ENCODE peak calls at places on chromosome 2, in seven cellular contexts. C is glomerular endothelial cell; R is HFFc6; J is activated T-helper 1 cell treated with anti-CD3 and anti-CD28 coated beads, Interleukin-2, amount 50 U/mL, for 16 hours; Z is nucleus accumbens; W is activated T-cell treated with anti-CD3 and anti-CD28 coated beads for 1 hour; K is thoracic aorta. S is an unnamed sample.

GRCh38 chr2:103153580-103153979 is 391.7 kb downstream of the TMEM182 start:
- DNase-seq in J (no peak), W (no peak), R (no peak), Z (no peak), C (no peak), K (no peak), S (no peak)

GRCh38 chr2:11017921-11018320 is 106.2 kb downstream of the KCNF1 start:
- DNase-seq in C (no peak), J (no peak), Z (no peak), R (no peak), W (no peak), K (no peak), S (no peak)

GRCh38 chr2:71526975-71527374 is 73.6 kb downstream of the DYSF start:
- DNase-seq in W (no peak), K (no peak), J (no peak), Z (no peak), R (no peak), C (no peak), S (no peak)

GRCh38 chr2:20939786-20940480 is 103.9 kb downstream of the APOB start:
- DNase-seq in K (no peak), C (no peak), W (no peak), J (no peak), Z (no peak), R (no peak), S (no peak)

GRCh38 chr2:43323810-43324588 is 97.6 kb upstream of the ZFP36L2 start:
- DNase-seq in J (no peak), R (no peak), Z (no peak), C (no peak), W (no peak), K (peak; percentile 42), S (no peak)

GRCh38 chr2:33411765-33412164 is 64.7 kb upstream of the RASGRP3 start:
- DNase-seq in J (no peak), W (no peak), C (no peak), R (peak; percentile 66), K (no peak), Z (no peak), S (no peak)

GRCh38 chr2:7601990-7602389 is 684.8 kb downstream of the RNF144A start:
- DNase-seq in K (no peak), C (no peak), W (no peak), Z (no peak), J (no peak), R (no peak), S (no peak)

GRCh38 chr2:124908411-124908810 is 883.3 kb downstream of the CNTNAP5 start:
- DNase-seq in Z (no peak), K (no peak), C (no peak), W (no peak), J (no peak), R (no peak), S (no peak)

GRCh38 chr2:196390243-196391148 is 219.1 kb upstream of the STK17B start:
- DNase-seq in W (no peak), Z (no peak), K (no peak), J (no peak), R (peak; percentile 28), C (no peak), S (no peak)

GRCh38 chr2:240411261-240412160 is 24.0 kb upstream of the GPC1 start:
- DNase-seq in R (no peak), C (no peak), K (no peak), W (no peak), Z (no peak), J (no peak), S (no peak)

GRCh38 chr2:238247002-238247822 is 7.4 kb upstream of the HES6 start:
- DNase-seq in W (no peak), J (no peak), C (no peak), K (no peak), R (no peak), Z (no peak), S (no peak)

GRCh38 chr2:63056309-63057065 is 5.9 kb downstream of the OTX1 start:
- DNase-seq in W (no peak), R (no peak), K (no peak), C (no peak), Z (no peak), J (no peak), S (no peak)